ENCODE peak calls at places on chromosomes 4 and X, in five cellular contexts. B is Panc1, Z is HepG2, H is GM12891, U is GM23338. T is an unnamed sample.

GRCh38 chr4:84971319-84971932 is 4.9 kb upstream of the WDFY3 start:
- DNase-seq in B (no peak), Z (peak), H (no peak), U (peak), T (no peak)

GRCh38 chrX:129058405-129058804 is 464.9 kb downstream of the SMARCA1 start:
- DNase-seq in B (no peak), Z (peak), H (no peak), U (no peak), T (no peak)

GRCh38 chrX:23901065-23901464 is 6.7 kb downstream of the APOO start:
- DNase-seq in B (no peak), Z (peak), H (no peak), U (no peak), T (no peak)

GRCh38 chrX:136773649-136774048 is 7.1 kb downstream of the ARHGEF6 start:
- DNase-seq in B (no peak), Z (no peak), H (no peak), U (no peak), T (no peak)

GRCh38 chrX:71616672-71617529 is 1.4 kb downstream of the CXCR3 start:
- DNase-seq in B (no peak), Z (peak), H (no peak), U (peak), T (peak)

GRCh38 chr4:25504932-25505636 is 128.0 kb downstream of the ANAPC4 start:
- DNase-seq in B (no peak), Z (no peak), H (no peak), U (no peak), T (no peak)

GRCh38 chrX:143873343-143873742 is 10.5 kb upstream of the UBE2NL start:
- DNase-seq in B (no peak), Z (no peak), H (no peak), U (no peak), T (no peak)

GRCh38 chr4:57943672-57944071 is 833.5 kb upstream of the IGFBP7 start:
- DNase-seq in B (no peak), Z (no peak), H (no peak), U (no peak), T (peak)

GRCh38 chr4:106541253-106541652 is 172.7 kb upstream of the GIMD1 start:
- DNase-seq in B (no peak), Z (no peak), H (no peak), U (no peak), T (no peak)

GRCh38 chr4:138401330-138401729 is 159.2 kb upstream of the SLC7A11 start:
- DNase-seq in B (no peak), Z (no peak), H (no peak), U (no peak), T (no peak)

GRCh38 chrX:150038356-150038755 is 100.1 kb upstream of the EOLA2 start:
- DNase-seq in B (no peak), Z (no peak), H (no peak), U (no peak), T (no peak)

GRCh38 chrX:12245650-12246645 is 107.7 kb downstream of the FRMPD4 start:
- DNase-seq in B (no peak), Z (no peak), H (no peak), U (no peak), T (no peak)

GRCh38 chr4:56804551-56804950 is 16.9 kb downstream of the SPINK2 start:
- DNase-seq in B (no peak), Z (no peak), H (no peak), U (no peak), T (no peak)

GRCh38 chrX:119669424-119670037 is 23.4 kb downstream of the SEPTIN6 start:
- DNase-seq in B (no peak), Z (peak), H (no peak), U (no peak), T (peak)

GRCh38 chrX:55451125-55451524 is 802 bp upstream of the MAGEH1 start:
- DNase-seq in B (no peak), Z (no peak), H (no peak), U (no peak), T (no peak)

GRCh38 chr4:91127891-91128290 is 1000.7 kb downstream of the CCSER1 start:
- DNase-seq in B (no peak), Z (no peak), H (no peak), U (no peak), T (no peak)

GRCh38 chr4:55435136-55435535 is 39.4 kb downstream of the TMEM165 start:
- DNase-seq in B (no peak), Z (no peak), H (no peak), U (peak), T (no peak)

GRCh38 chr4:33959519-33959918 is 2284.8 kb downstream of the ARAP2 start:
- DNase-seq in B (no peak), Z (no peak), H (no peak), U (no peak), T (no peak)

GRCh38 chr4:123096038-123096437 is 173.6 kb upstream of the NUDT6 start:
- DNase-seq in B (no peak), Z (peak), H (no peak), U (peak), T (no peak)

GRCh38 chr4:119238068-119238722 is 25.7 kb downstream of the USP53 start:
- DNase-seq in B (no peak), Z (no peak), H (peak), U (no peak), T (no peak)

GRCh38 chrX:35919536-35920309 is at the start of gene CFAP47:
- DNase-seq in B (no peak), Z (no peak), H (no peak), U (peak), T (peak)

GRCh38 chr4:20658456-20658855 is 41.8 kb upstream of the PACRGL start:
- DNase-seq in B (no peak), Z (no peak), H (no peak), U (no peak), T (no peak)

GRCh38 chr4:19309365-19309764 is 942.3 kb upstream of the SLIT2 start:
- DNase-seq in B (no peak), Z (no peak), H (no peak), U (peak), T (no peak)

GRCh38 chrX:69062493-69062892 is 102.8 kb downstream of the PJA1 start:
- DNase-seq in B (no peak), Z (no peak), H (no peak), U (no peak), T (no peak)

GRCh38 chr4:79413032-79413431 is 5.0 kb upstream of the GK2 start:
- DNase-seq in B (no peak), Z (no peak), H (no peak), U (no peak), T (no peak)

GRCh38 chr4:23084559-23085248 is 392.0 kb downstream of the GBA3 start:
- DNase-seq in B (no peak), Z (no peak), H (no peak), U (peak), T (no peak)

GRCh38 chrX:131762802-131763234 is 218.9 kb downstream of the OR13H1 start:
- DNase-seq in B (peak), Z (no peak), H (no peak), U (peak), T (no peak)

GRCh38 chr4:20506827-20507226 is 193.4 kb upstream of the PACRGL start:
- DNase-seq in B (no peak), Z (no peak), H (no peak), U (no peak), T (no peak)

GRCh38 chr4:107896651-107897050 is 34.7 kb upstream of the CYP2U1 start:
- DNase-seq in B (no peak), Z (no peak), H (no peak), U (no peak), T (no peak)

GRCh38 chrX:119759333-119759766 is 962 bp downstream of the SOWAHD start:
- DNase-seq in B (no peak), Z (no peak), H (no peak), U (peak), T (peak)

GRCh38 chr4:121217385-121217784 is 53.3 kb upstream of the TNIP3 start:
- DNase-seq in B (no peak), Z (no peak), H (no peak), U (no peak), T (no peak)

DNA sequence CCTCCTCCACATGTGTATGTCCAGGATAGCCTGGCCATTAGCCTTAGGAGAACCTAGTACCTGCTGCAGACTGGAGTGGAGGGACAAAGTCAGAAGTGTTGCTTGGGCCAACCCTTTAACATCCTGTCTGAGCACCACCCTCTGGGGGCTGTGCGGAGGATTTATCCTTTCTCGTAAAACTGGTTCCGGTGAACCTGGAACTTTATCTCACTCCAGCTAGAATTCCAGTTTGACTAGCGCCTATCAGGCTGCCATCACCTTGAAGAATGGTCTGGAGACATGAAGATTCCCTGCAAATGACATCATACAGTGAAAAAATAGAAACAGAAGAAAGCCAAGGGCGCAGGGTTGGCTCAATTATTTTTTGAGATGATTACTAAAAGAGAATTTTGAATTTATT is 4.0 kb downstream of the TCEAL8 start:
- DNase-seq in B (no peak), Z (no peak), H (no peak), U (peak), T (no peak)
- TF ChIP-seq POLR2AphosphoS5 in B (no peak), Z (no peak), H (no peak), U (no peak), T (no peak)

GRCh38 chr4:164956766-164957643 is 20.5 kb downstream of the TRIM61 start:
- DNase-seq in B (peak), Z (no peak), H (peak), U (peak), T (peak)
- TF ChIP-seq POLR2AphosphoS5 in B (peak), Z (no peak), H (peak), U (peak), T (peak)

GRCh38 chr4:6762244-6762615 is 20.3 kb upstream of the KIAA0232 start:
- DNase-seq in B (no peak), Z (no peak), H (no peak), U (no peak), T (no peak)

GRCh38 chr4:6764976-6765620 is 17.4 kb upstream of the KIAA0232 start:
- DNase-seq in B (no peak), Z (no peak), H (no peak), U (no peak), T (no peak)

GRCh38 chr4:6765703-6766102 is 16.8 kb upstream of the KIAA0232 start:
- DNase-seq in B (no peak), Z (no peak), H (no peak), U (no peak), T (no peak)

GRCh38 chr4:6761540-6762243 is 20.8 kb upstream of the KIAA0232 start:
- DNase-seq in B (no peak), Z (no peak), H (no peak), U (no peak), T (peak)

GRCh38 chr4:6763330-6763851 is 19.1 kb upstream of the KIAA0232 start:
- DNase-seq in B (no peak), Z (no peak), H (no peak), U (peak), T (no peak)
- TF ChIP-seq POLR2AphosphoS5 in B (no peak), Z (no peak), H (no peak), U (no peak), T (no peak)

GRCh38 chrX:77442728-77443127 is 4.5 kb upstream of the FGF16 start:
- DNase-seq in B (no peak), Z (peak), H (no peak), U (no peak), T (no peak)
- TF ChIP-seq POLR2AphosphoS5 in B (no peak), Z (no peak), H (no peak), U (no peak), T (no peak)